ENCODE peak calls at places on chromosomes 4 and X, in seven cellular contexts. X is CD4-positive, alpha-beta T cell; Q is ascending aorta; O is fibroblast of lung; G is CD8-positive, alpha-beta T cell; H is MG63; A is cardiac muscle cell. J is an unnamed sample. For H3K9me3, the result is how much of the 10 kb centered on the place peaks cover.

GRCh38 chrX:34656467-34656841 is 631 bp downstream of the TMEM47 start:
- DNase-seq in X (no peak), Q (peak), O (peak), G (no peak), H (no peak), A (no peak), J (no peak)

GRCh38 chrX:50081282-50081955 is 119.4 kb downstream of the AKAP4 start:
- DNase-seq in X (no peak), Q (no peak), O (peak), G (no peak), H (no peak), A (peak), J (no peak)

GRCh38 chrX:19291086-19291485 is 52.6 kb upstream of the PDHA1 start:
- DNase-seq in X (no peak), Q (no peak), O (no peak), G (no peak), H (no peak), A (no peak), J (no peak)

GRCh38 chrX:100911731-100912130 is 17.0 kb downstream of the XKRX start:
- DNase-seq in X (no peak), Q (no peak), O (no peak), G (no peak), H (no peak), A (no peak), J (no peak)

GRCh38 chr4:106529348-106530033 is 160.9 kb upstream of the GIMD1 start:
- DNase-seq in X (no peak), Q (no peak), O (no peak), G (no peak), H (no peak), A (peak), J (no peak)

GRCh38 chr4:139735381-139736256 is 70.0 kb downstream of the MGST2 start:
- DNase-seq in X (no peak), Q (peak), O (peak), G (no peak), H (no peak), A (peak), J (no peak)

GRCh38 chrX:48465336-48465933 is 4.6 kb downstream of the SLC38A5 start:
- DNase-seq in X (no peak), Q (no peak), O (peak), G (no peak), H (peak), A (peak), J (no peak)

GRCh38 chr4:99405433-99406115 is 29.6 kb downstream of the ADH7 start:
- DNase-seq in X (peak), Q (peak), O (peak), G (peak), H (peak), A (peak), J (peak)

GRCh38 chr4:185394568-185395254 is 1.0 kb downstream of the LRP2BP start:
- DNase-seq in X (no peak), Q (no peak), O (no peak), G (no peak), H (no peak), A (no peak), J (no peak)

DNA sequence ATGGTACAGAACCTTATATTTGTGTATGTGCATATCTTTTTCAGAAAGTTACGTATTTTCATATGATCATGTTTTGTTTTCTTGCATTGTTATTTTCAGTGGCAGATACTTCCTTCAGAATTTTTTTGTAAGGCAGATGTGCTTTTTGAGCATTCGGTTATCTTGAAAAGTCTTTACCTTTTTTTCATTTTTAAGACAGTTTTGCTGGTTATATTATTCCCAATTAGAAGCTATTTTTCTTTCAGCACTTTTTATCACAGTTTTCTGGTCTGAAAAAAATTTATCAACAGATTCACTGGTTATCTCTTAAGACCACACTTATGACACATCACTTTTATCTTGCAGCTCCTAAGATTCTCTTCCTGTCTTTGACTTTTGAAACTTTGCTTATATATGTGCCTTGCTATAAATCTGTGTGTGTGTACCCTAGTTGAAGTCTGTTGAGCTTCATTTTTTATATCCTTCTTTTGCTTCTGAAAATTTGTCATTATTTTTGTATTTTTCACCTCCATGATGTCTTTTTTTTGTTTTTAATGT is 53.1 kb downstream of the ZNF732 start:
- DNase-seq in X (no peak), Q (no peak), O (no peak), G (no peak), H (no peak), A (no peak), J (no peak)
- H3K9me3 ChIP-seq in X (half or more), Q (half or more), O (under half), G (under half), H (under half), A (under half), J (under half)

GRCh38 chrX:144566592-144566991 is 680.7 kb upstream of the SPANXN1 start:
- DNase-seq in X (no peak), Q (no peak), O (no peak), G (no peak), H (no peak), A (no peak), J (no peak)
- H3K9me3 ChIP-seq in X (under half), Q (under half), O (under half), G (under half), H (under half), A (under half), J (under half)

GRCh38 chr4:30153427-30153826 is 566.7 kb upstream of the PCDH7 start:
- DNase-seq in X (no peak), Q (no peak), O (no peak), G (no peak), H (no peak), A (no peak), J (no peak)
- H3K9me3 ChIP-seq in X (under half), Q (under half), O (under half), G (under half), H (under half), A (under half), J (under half)

DNA sequence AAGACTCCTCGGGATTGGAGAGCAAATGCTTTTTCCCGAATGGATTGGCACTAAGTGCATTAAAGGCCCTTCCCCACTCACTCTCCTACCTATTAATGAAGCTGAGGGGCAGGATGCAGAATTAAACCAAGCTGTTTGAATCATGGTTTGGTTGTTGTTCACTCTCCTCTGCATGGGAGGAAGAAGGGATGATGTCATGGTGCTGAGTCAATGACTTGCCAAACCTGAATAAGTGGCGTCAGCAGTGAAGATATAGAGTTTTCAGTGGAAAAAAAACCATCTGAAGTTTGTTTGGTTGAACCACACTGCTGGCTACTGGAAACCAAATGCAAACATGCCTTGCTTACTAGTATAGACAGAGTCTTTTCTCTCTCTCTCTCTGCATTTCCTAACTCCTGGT is 19.8 kb upstream of the ZXDA start:
- DNase-seq in X (no peak), Q (no peak), O (no peak), G (no peak), H (no peak), A (no peak), J (no peak)
- H3K9me3 ChIP-seq in X (under half), Q (under half), O (under half), G (under half), H (under half), A (under half), J (under half)

GRCh38 chrX:44967221-44967620 is 94.2 kb downstream of the KDM6A start:
- DNase-seq in X (no peak), Q (no peak), O (no peak), G (no peak), H (no peak), A (no peak), J (no peak)
- H3K9me3 ChIP-seq in X (under half), Q (under half), O (under half), G (under half), H (under half), A (under half), J (under half)

GRCh38 chrX:156001667-156002021 is 4.1 kb downstream of the IL9R start:
- DNase-seq in X (no peak), Q (no peak), O (no peak), G (no peak), H (no peak), A (no peak), J (no peak)
- H3K9me3 ChIP-seq in X (under half), Q (under half), O (under half), G (under half), H (under half), A (under half), J (under half)

DNA sequence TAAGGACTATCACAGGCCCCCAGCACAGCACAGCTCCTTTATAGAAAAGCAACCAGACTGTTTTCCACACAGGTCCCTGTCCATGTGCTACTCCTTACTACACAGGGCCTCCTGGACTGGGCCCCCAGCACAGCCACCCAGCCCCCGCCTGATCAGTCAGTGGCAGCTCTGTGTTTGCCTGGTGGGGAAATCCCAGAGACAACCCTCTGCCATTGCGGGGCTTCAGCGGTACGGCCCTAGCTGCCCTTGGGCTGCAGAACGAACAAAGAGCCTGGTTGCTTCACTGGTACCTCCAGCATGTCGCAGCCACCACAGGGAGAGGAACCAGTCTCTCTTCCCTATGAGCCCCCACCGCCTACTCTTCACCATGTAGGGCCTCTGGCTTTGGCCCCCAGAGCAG is 30.7 kb downstream of the CBR4 start:
- DNase-seq in X (no peak), Q (no peak), O (no peak), G (no peak), H (no peak), A (no peak), J (no peak)
- H3K9me3 ChIP-seq in X (under half), Q (under half), O (under half), G (under half), H (under half), A (under half), J (under half)

J was measured in CD8-positive, alpha-beta memory T cell.